ENCODE peak calls at places on chromosomes 12 and 14, in four cellular contexts. D is HFF-Myc; E is stimulated activated CD4-positive, alpha-beta T cell treated with anti-CD3 and anti-CD28 coated beads, Interleukin-1b, Interleukin-23, amount 100 ng/mL, for 1 hour; Z is CD8-positive, alpha-beta T cell. R is an unnamed sample.

GRCh38 chr14:90608281-90608680 is 207.9 kb downstream of the TTC7B start:
- DNase-seq in D (no peak), E (no peak), Z (no peak), R (no peak)

GRCh38 chr12:96421014-96421413 is 20.8 kb upstream of the CDK17 start:
- DNase-seq in D (no peak), E (no peak), Z (peak; percentile 45), R (no peak)

GRCh38 chr12:45561488-45561887 is 168.0 kb upstream of the ARID2 start:
- DNase-seq in Z (no peak), E (no peak), D (no peak), R (no peak)

GRCh38 chr14:104654119-104654518 is 35.3 kb upstream of the INF2 start:
- DNase-seq in Z (no peak), E (no peak), D (no peak), R (no peak)

GRCh38 chr14:61477845-61478438 is 156.6 kb downstream of the PRKCH start:
- DNase-seq in D (no peak), E (no peak), Z (peak; percentile 40), R (no peak)

GRCh38 chr14:26820101-26820500 is 222.3 kb upstream of the NOVA1 start:
- DNase-seq in E (no peak), D (no peak), Z (no peak), R (no peak)

GRCh38 chr12:18262514-18262913 is 1.2 kb downstream of the PIK3C2G start:
- DNase-seq in Z (no peak), E (no peak), D (no peak), R (no peak)

GRCh38 chr12:89909753-89910152 is 201.1 kb upstream of the ATP2B1 start:
- DNase-seq in Z (no peak), E (no peak), D (no peak), R (no peak)

GRCh38 chr12:31274520-31275300 is 51.2 kb downstream of the SINHCAF start:
- DNase-seq in D (no peak), E (no peak), Z (no peak), R (no peak)

GRCh38 chr14:103683139-103683538 is 32.1 kb downstream of the XRCC3 start:
- DNase-seq in D (no peak), Z (no peak), E (no peak), R (no peak)